ENCODE peak calls at places on chromosomes 11 and 22, in seven cellular contexts. One of them, this sample, is unnamed.
A peak's percentile ranks its signal among the peaks of the same experiment; 100 is the strongest.

GRCh38 chr11:94134651-94135512 is 6.2 kb downstream of the PANX1 start:
- DNase-seq in B cell: no peak
- DNase-seq in astrocyte of the hippocampus: peak; percentile 89
- DNase-seq in stimulated activated CD4-positive, alpha-beta T cell treated with anti-CD3 and anti-CD28 coated beads, TNF-alpha, amount 100 ng/mL, for 24 hours: peak; percentile 44
- DNase-seq in HCEC 1CT: peak; percentile 95
- DNase-seq in psoas muscle: peak; percentile 86
- DNase-seq in AG09319: peak; percentile 81
- DNase-seq in this sample: no peak

GRCh38 chr11:66183581-66184048 is 84.8 kb upstream of the RAB1B start:
- DNase-seq in astrocyte of the hippocampus: no peak
- DNase-seq in HCEC 1CT: no peak
- DNase-seq in AG09319: no peak
- DNase-seq in psoas muscle: no peak
- DNase-seq in stimulated activated CD4-positive, alpha-beta T cell treated with anti-CD3 and anti-CD28 coated beads, TNF-alpha, amount 100 ng/mL, for 24 hours: no peak
- DNase-seq in B cell: no peak
- DNase-seq in this sample: peak; percentile 42

GRCh38 chr11:128764617-128765095 is 70.8 kb downstream of the FLI1 start:
- DNase-seq in astrocyte of the hippocampus: no peak
- DNase-seq in psoas muscle: no peak
- DNase-seq in B cell: no peak
- DNase-seq in stimulated activated CD4-positive, alpha-beta T cell treated with anti-CD3 and anti-CD28 coated beads, TNF-alpha, amount 100 ng/mL, for 24 hours: no peak
- DNase-seq in AG09319: no peak
- DNase-seq in HCEC 1CT: no peak
- DNase-seq in this sample: peak; percentile 36

GRCh38 chr11:45805305-45806071 is 539 bp downstream of the SLC35C1 start:
- DNase-seq in B cell: no peak
- DNase-seq in astrocyte of the hippocampus: peak; percentile 87
- DNase-seq in HCEC 1CT: peak; percentile 49
- DNase-seq in psoas muscle: peak; percentile 36
- DNase-seq in stimulated activated CD4-positive, alpha-beta T cell treated with anti-CD3 and anti-CD28 coated beads, TNF-alpha, amount 100 ng/mL, for 24 hours: peak; percentile 14
- DNase-seq in AG09319: no peak
- DNase-seq in this sample: peak; percentile 65

GRCh38 chr11:6755303-6755952 is 16.3 kb downstream of the OR2AG2 start:
- DNase-seq in B cell: no peak
- DNase-seq in psoas muscle: no peak
- DNase-seq in AG09319: no peak
- DNase-seq in HCEC 1CT: peak; percentile 33
- DNase-seq in astrocyte of the hippocampus: peak; percentile 60
- DNase-seq in stimulated activated CD4-positive, alpha-beta T cell treated with anti-CD3 and anti-CD28 coated beads, TNF-alpha, amount 100 ng/mL, for 24 hours: no peak
- DNase-seq in this sample: peak; percentile 73

GRCh38 chr11:65311197-65311631 is 3.5 kb upstream of the CDC42EP2 start:
- DNase-seq in stimulated activated CD4-positive, alpha-beta T cell treated with anti-CD3 and anti-CD28 coated beads, TNF-alpha, amount 100 ng/mL, for 24 hours: no peak
- DNase-seq in HCEC 1CT: peak; percentile 63
- DNase-seq in psoas muscle: no peak
- DNase-seq in B cell: no peak
- DNase-seq in AG09319: no peak
- DNase-seq in astrocyte of the hippocampus: peak; percentile 23
- DNase-seq in this sample: no peak

GRCh38 chr11:116339306-116339705 is 433.5 kb downstream of the BUD13 start:
- DNase-seq in B cell: no peak
- DNase-seq in AG09319: no peak
- DNase-seq in psoas muscle: no peak
- DNase-seq in HCEC 1CT: no peak
- DNase-seq in astrocyte of the hippocampus: no peak
- DNase-seq in stimulated activated CD4-positive, alpha-beta T cell treated with anti-CD3 and anti-CD28 coated beads, TNF-alpha, amount 100 ng/mL, for 24 hours: no peak
- DNase-seq in this sample: no peak

GRCh38 chr11:74446445-74446844 is 20.9 kb downstream of the KCNE3 start:
- DNase-seq in AG09319: no peak
- DNase-seq in psoas muscle: no peak
- DNase-seq in stimulated activated CD4-positive, alpha-beta T cell treated with anti-CD3 and anti-CD28 coated beads, TNF-alpha, amount 100 ng/mL, for 24 hours: no peak
- DNase-seq in astrocyte of the hippocampus: no peak
- DNase-seq in B cell: no peak
- DNase-seq in HCEC 1CT: no peak
- DNase-seq in this sample: no peak

GRCh38 chr11:61477734-61478148 is 30.8 kb upstream of the LRRC10B start:
- DNase-seq in stimulated activated CD4-positive, alpha-beta T cell treated with anti-CD3 and anti-CD28 coated beads, TNF-alpha, amount 100 ng/mL, for 24 hours: peak; percentile 47
- DNase-seq in AG09319: no peak
- DNase-seq in psoas muscle: peak; percentile 62
- DNase-seq in B cell: peak; percentile 81
- DNase-seq in HCEC 1CT: no peak
- DNase-seq in astrocyte of the hippocampus: peak; percentile 58
- DNase-seq in this sample: peak; percentile 66

GRCh38 chr22:46951326-46951725 is 188.9 kb downstream of the TBC1D22A start:
- DNase-seq in AG09319: no peak
- DNase-seq in stimulated activated CD4-positive, alpha-beta T cell treated with anti-CD3 and anti-CD28 coated beads, TNF-alpha, amount 100 ng/mL, for 24 hours: no peak
- DNase-seq in B cell: no peak
- DNase-seq in HCEC 1CT: no peak
- DNase-seq in astrocyte of the hippocampus: no peak
- DNase-seq in psoas muscle: no peak
- DNase-seq in this sample: no peak

GRCh38 chr11:72239849-72240460 is 4.0 kb downstream of the PHOX2A start:
- DNase-seq in astrocyte of the hippocampus: peak; percentile 70
- DNase-seq in psoas muscle: peak; percentile 67
- DNase-seq in B cell: peak; percentile 63
- DNase-seq in AG09319: no peak
- DNase-seq in stimulated activated CD4-positive, alpha-beta T cell treated with anti-CD3 and anti-CD28 coated beads, TNF-alpha, amount 100 ng/mL, for 24 hours: no peak
- DNase-seq in HCEC 1CT: peak; percentile 16
- DNase-seq in this sample: peak; percentile 68

GRCh38 chr22:19509923-19510322 is 14.3 kb downstream of the CLDN5 start:
- DNase-seq in psoas muscle: no peak
- DNase-seq in B cell: no peak
- DNase-seq in astrocyte of the hippocampus: no peak
- DNase-seq in AG09319: no peak
- DNase-seq in HCEC 1CT: no peak
- DNase-seq in stimulated activated CD4-positive, alpha-beta T cell treated with anti-CD3 and anti-CD28 coated beads, TNF-alpha, amount 100 ng/mL, for 24 hours: no peak
- DNase-seq in this sample: no peak

GRCh38 chr11:25925359-25925758 is 406.6 kb upstream of the ANO3 start:
- DNase-seq in astrocyte of the hippocampus: no peak
- DNase-seq in HCEC 1CT: no peak
- DNase-seq in psoas muscle: no peak
- DNase-seq in B cell: no peak
- DNase-seq in stimulated activated CD4-positive, alpha-beta T cell treated with anti-CD3 and anti-CD28 coated beads, TNF-alpha, amount 100 ng/mL, for 24 hours: no peak
- DNase-seq in AG09319: no peak
- DNase-seq in this sample: no peak

GRCh38 chr11:77397631-77398030 is 76.3 kb downstream of the PAK1 start:
- DNase-seq in psoas muscle: no peak
- DNase-seq in AG09319: no peak
- DNase-seq in astrocyte of the hippocampus: no peak
- DNase-seq in HCEC 1CT: no peak
- DNase-seq in B cell: no peak
- DNase-seq in stimulated activated CD4-positive, alpha-beta T cell treated with anti-CD3 and anti-CD28 coated beads, TNF-alpha, amount 100 ng/mL, for 24 hours: no peak
- DNase-seq in this sample: no peak

GRCh38 chr11:28910926-28911325 is 802.7 kb downstream of the METTL15 start:
- DNase-seq in HCEC 1CT: no peak
- DNase-seq in stimulated activated CD4-positive, alpha-beta T cell treated with anti-CD3 and anti-CD28 coated beads, TNF-alpha, amount 100 ng/mL, for 24 hours: no peak
- DNase-seq in AG09319: no peak
- DNase-seq in astrocyte of the hippocampus: no peak
- DNase-seq in B cell: no peak
- DNase-seq in psoas muscle: no peak
- DNase-seq in this sample: no peak

GRCh38 chr22:30127749-30128166 is 47.5 kb downstream of the HORMAD2 start:
- DNase-seq in astrocyte of the hippocampus: peak; percentile 46
- DNase-seq in psoas muscle: no peak
- DNase-seq in AG09319: no peak
- DNase-seq in B cell: no peak
- DNase-seq in HCEC 1CT: peak; percentile 44
- DNase-seq in stimulated activated CD4-positive, alpha-beta T cell treated with anti-CD3 and anti-CD28 coated beads, TNF-alpha, amount 100 ng/mL, for 24 hours: no peak
- DNase-seq in this sample: no peak

GRCh38 chr22:47836957-47837356 is 1074.5 kb downstream of the TBC1D22A start:
- DNase-seq in psoas muscle: no peak
- DNase-seq in HCEC 1CT: no peak
- DNase-seq in stimulated activated CD4-positive, alpha-beta T cell treated with anti-CD3 and anti-CD28 coated beads, TNF-alpha, amount 100 ng/mL, for 24 hours: no peak
- DNase-seq in B cell: no peak
- DNase-seq in AG09319: no peak
- DNase-seq in astrocyte of the hippocampus: no peak
- DNase-seq in this sample: no peak

GRCh38 chr11:6237271-6237670 is 1.6 kb upstream of the CNGA4 start:
- DNase-seq in psoas muscle: no peak
- DNase-seq in astrocyte of the hippocampus: no peak
- DNase-seq in B cell: no peak
- DNase-seq in stimulated activated CD4-positive, alpha-beta T cell treated with anti-CD3 and anti-CD28 coated beads, TNF-alpha, amount 100 ng/mL, for 24 hours: no peak
- DNase-seq in AG09319: no peak
- DNase-seq in HCEC 1CT: no peak
- DNase-seq in this sample: no peak

GRCh38 chr11:1896895-1897294 is 5.2 kb upstream of the PRR33 start:
- DNase-seq in B cell: peak; percentile 55
- DNase-seq in psoas muscle: no peak
- DNase-seq in astrocyte of the hippocampus: no peak
- DNase-seq in stimulated activated CD4-positive, alpha-beta T cell treated with anti-CD3 and anti-CD28 coated beads, TNF-alpha, amount 100 ng/mL, for 24 hours: no peak
- DNase-seq in HCEC 1CT: no peak
- DNase-seq in AG09319: no peak
- DNase-seq in this sample: no peak

GRCh38 chr11:76911415-76911808 is 50.7 kb downstream of the ACER3 start:
- DNase-seq in psoas muscle: no peak
- DNase-seq in astrocyte of the hippocampus: no peak
- DNase-seq in AG09319: no peak
- DNase-seq in B cell: no peak
- DNase-seq in HCEC 1CT: no peak
- DNase-seq in stimulated activated CD4-positive, alpha-beta T cell treated with anti-CD3 and anti-CD28 coated beads, TNF-alpha, amount 100 ng/mL, for 24 hours: no peak
- DNase-seq in this sample: no peak

GRCh38 chr22:20114506-20115475 is 1.1 kb upstream of the RANBP1 start:
- DNase-seq in stimulated activated CD4-positive, alpha-beta T cell treated with anti-CD3 and anti-CD28 coated beads, TNF-alpha, amount 100 ng/mL, for 24 hours: no peak
- DNase-seq in HCEC 1CT: no peak
- DNase-seq in astrocyte of the hippocampus: no peak
- DNase-seq in B cell: no peak
- DNase-seq in psoas muscle: peak; percentile 13
- DNase-seq in AG09319: no peak
- DNase-seq in this sample: no peak

GRCh38 chr11:17021550-17021949 is 7.3 kb upstream of the PLEKHA7 start:
- DNase-seq in HCEC 1CT: no peak
- DNase-seq in astrocyte of the hippocampus: no peak
- DNase-seq in psoas muscle: no peak
- DNase-seq in stimulated activated CD4-positive, alpha-beta T cell treated with anti-CD3 and anti-CD28 coated beads, TNF-alpha, amount 100 ng/mL, for 24 hours: no peak
- DNase-seq in AG09319: no peak
- DNase-seq in B cell: no peak
- DNase-seq in this sample: peak; percentile 76

GRCh38 chr22:38455530-38456271 is 702 bp upstream of the KCNJ4 start:
- DNase-seq in HCEC 1CT: no peak
- DNase-seq in astrocyte of the hippocampus: peak; percentile 67
- DNase-seq in stimulated activated CD4-positive, alpha-beta T cell treated with anti-CD3 and anti-CD28 coated beads, TNF-alpha, amount 100 ng/mL, for 24 hours: no peak
- DNase-seq in AG09319: no peak
- DNase-seq in psoas muscle: no peak
- DNase-seq in B cell: peak; percentile 68
- DNase-seq in this sample: peak; percentile 74

GRCh38 chr22:38947321-38948112 is 9.9 kb upstream of the APOBEC3A start:
- DNase-seq in psoas muscle: no peak
- DNase-seq in stimulated activated CD4-positive, alpha-beta T cell treated with anti-CD3 and anti-CD28 coated beads, TNF-alpha, amount 100 ng/mL, for 24 hours: peak; percentile 37
- DNase-seq in HCEC 1CT: no peak
- DNase-seq in AG09319: no peak
- DNase-seq in B cell: no peak
- DNase-seq in astrocyte of the hippocampus: no peak
- DNase-seq in this sample: peak; percentile 20

GRCh38 chr11:119375629-119376196 is 5.8 kb downstream of the USP2 start:
- DNase-seq in B cell: peak; percentile 4
- DNase-seq in psoas muscle: peak; percentile 85
- DNase-seq in astrocyte of the hippocampus: peak; percentile 81
- DNase-seq in stimulated activated CD4-positive, alpha-beta T cell treated with anti-CD3 and anti-CD28 coated beads, TNF-alpha, amount 100 ng/mL, for 24 hours: no peak
- DNase-seq in HCEC 1CT: peak; percentile 88
- DNase-seq in AG09319: no peak
- DNase-seq in this sample: peak; percentile 44

GRCh38 chr22:32752868-32753520 is 48.5 kb upstream of the TIMP3 start:
- DNase-seq in AG09319: no peak
- DNase-seq in stimulated activated CD4-positive, alpha-beta T cell treated with anti-CD3 and anti-CD28 coated beads, TNF-alpha, amount 100 ng/mL, for 24 hours: no peak
- DNase-seq in psoas muscle: peak; percentile 59
- DNase-seq in B cell: no peak
- DNase-seq in HCEC 1CT: no peak
- DNase-seq in astrocyte of the hippocampus: no peak
- DNase-seq in this sample: no peak

GRCh38 chr11:115548878-115549528 is 44.8 kb upstream of the CADM1 start:
- DNase-seq in B cell: no peak
- DNase-seq in astrocyte of the hippocampus: peak; percentile 20
- DNase-seq in psoas muscle: no peak
- DNase-seq in stimulated activated CD4-positive, alpha-beta T cell treated with anti-CD3 and anti-CD28 coated beads, TNF-alpha, amount 100 ng/mL, for 24 hours: no peak
- DNase-seq in HCEC 1CT: no peak
- DNase-seq in AG09319: no peak
- DNase-seq in this sample: peak; percentile 74

GRCh38 chr11:84117394-84117793 is 831.2 kb upstream of the CCDC90B start:
- DNase-seq in HCEC 1CT: no peak
- DNase-seq in B cell: no peak
- DNase-seq in stimulated activated CD4-positive, alpha-beta T cell treated with anti-CD3 and anti-CD28 coated beads, TNF-alpha, amount 100 ng/mL, for 24 hours: no peak
- DNase-seq in psoas muscle: no peak
- DNase-seq in astrocyte of the hippocampus: peak; percentile 14
- DNase-seq in AG09319: no peak
- DNase-seq in this sample: no peak

GRCh38 chr22:38863531-38864131 is 8.4 kb downstream of the CBX6 start:
- DNase-seq in astrocyte of the hippocampus: no peak
- DNase-seq in HCEC 1CT: no peak
- DNase-seq in AG09319: no peak
- DNase-seq in stimulated activated CD4-positive, alpha-beta T cell treated with anti-CD3 and anti-CD28 coated beads, TNF-alpha, amount 100 ng/mL, for 24 hours: no peak
- DNase-seq in psoas muscle: no peak
- DNase-seq in B cell: no peak
- DNase-seq in this sample: no peak

GRCh38 chr22:49112176-49112575 is 715.5 kb downstream of the BRD1 start:
- DNase-seq in psoas muscle: no peak
- DNase-seq in B cell: no peak
- DNase-seq in HCEC 1CT: no peak
- DNase-seq in stimulated activated CD4-positive, alpha-beta T cell treated with anti-CD3 and anti-CD28 coated beads, TNF-alpha, amount 100 ng/mL, for 24 hours: no peak
- DNase-seq in astrocyte of the hippocampus: no peak
- DNase-seq in AG09319: no peak
- DNase-seq in this sample: no peak

GRCh38 chr22:49962012-49962750 is 1.6 kb downstream of the PIM3 start:
- DNase-seq in astrocyte of the hippocampus: peak; percentile 94
- DNase-seq in stimulated activated CD4-positive, alpha-beta T cell treated with anti-CD3 and anti-CD28 coated beads, TNF-alpha, amount 100 ng/mL, for 24 hours: peak; percentile 91
- DNase-seq in psoas muscle: peak; percentile 94
- DNase-seq in HCEC 1CT: peak; percentile 91
- DNase-seq in B cell: peak; percentile 88
- DNase-seq in AG09319: peak; percentile 78
- DNase-seq in this sample: peak; percentile 96

This sample was measured in left kidney.